ENCODE peak calls at places on chromosomes 5 and 9, in five cellular contexts. V, F, B, Q and Z are unnamed samples. For H3K4me1 and H3K36me3, the result is how much of the 10 kb centered on the place peaks cover.

GRCh38 chr5:1249366-1250280 is 24.4 kb downstream of the SLC6A18 start:
- DNase-seq in V (no peak), F (no peak), B (no peak), Q (no peak), Z (no peak)

GRCh38 chr9:2242778-2243395 is 227.7 kb downstream of the SMARCA2 start:
- DNase-seq in V (no peak), F (no peak), B (no peak), Q (no peak), Z (no peak)

GRCh38 chr9:93669958-93670207 is 93.5 kb downstream of the PHF2 start:
- DNase-seq in V (peak), F (no peak), B (no peak), Q (peak), Z (no peak)

GRCh38 chr9:82989949-82990348 is 73.0 kb downstream of the RASEF start:
- DNase-seq in V (no peak), F (no peak), B (no peak), Q (no peak), Z (no peak)

GRCh38 chr5:132768485-132768868 is 8.6 kb downstream of the SEPTIN8 start:
- DNase-seq in V (no peak), F (no peak), B (no peak), Q (no peak), Z (no peak)

GRCh38 chr5:110757118-110757729 is 18.4 kb downstream of the SLC25A46 start:
- DNase-seq in V (peak), F (no peak), B (peak), Q (no peak), Z (no peak)

GRCh38 chr5:600551-601541 is 11.3 kb upstream of the CEP72 start:
- DNase-seq in V (no peak), F (peak), B (no peak), Q (peak), Z (no peak)

GRCh38 chr9:92944921-92945320 is 2.4 kb upstream of the FGD3 start:
- DNase-seq in V (no peak), F (no peak), B (no peak), Q (no peak), Z (no peak)

GRCh38 chr5:78777901-78778300 is 129.3 kb upstream of the LHFPL2 start:
- DNase-seq in V (no peak), F (no peak), B (no peak), Q (no peak), Z (no peak)

GRCh38 chr5:1799110-1799601 is 481 bp downstream of the MRPL36 start:
- DNase-seq in V (peak), F (no peak), B (peak), Q (peak), Z (no peak)

GRCh38 chr5:178365501-178366440 is 133.2 kb upstream of the PHYKPL start:
- DNase-seq in V (no peak), F (peak), B (no peak), Q (no peak), Z (no peak)

GRCh38 chr9:130402645-130403440 is 41.9 kb upstream of the ASS1 start:
- DNase-seq in V (no peak), F (no peak), B (no peak), Q (no peak), Z (no peak)

GRCh38 chr5:66849803-66850202 is 253.6 kb downstream of the MAST4 start:
- DNase-seq in V (no peak), F (no peak), B (peak), Q (no peak), Z (no peak)

GRCh38 chr9:38352716-38353334 is 39.7 kb upstream of the ALDH1B1 start:
- DNase-seq in V (no peak), F (no peak), B (no peak), Q (no peak), Z (no peak)

GRCh38 chr5:91020065-91020800 is 362.9 kb downstream of the ARRDC3 start:
- DNase-seq in V (no peak), F (no peak), B (peak), Q (no peak), Z (no peak)

GRCh38 chr5:39020465-39020864 is 53.7 kb downstream of the RICTOR start:
- DNase-seq in V (no peak), F (no peak), B (no peak), Q (no peak), Z (no peak)

GRCh38 chr9:5971740-5972139 is 43.7 kb downstream of the RANBP6 start:
- DNase-seq in V (no peak), F (no peak), B (peak), Q (no peak), Z (no peak)

GRCh38 chr5:170218730-170219129 is 14.1 kb upstream of the C5orf58 start:
- DNase-seq in V (no peak), F (no peak), B (no peak), Q (no peak), Z (no peak)

GRCh38 chr9:123514766-123515165 is 158.8 kb downstream of the CRB2 start:
- DNase-seq in V (no peak), F (no peak), B (no peak), Q (no peak), Z (no peak)

GRCh38 chr9:125255781-125256391 is 5.7 kb upstream of the GAPVD1 start:
- DNase-seq in V (no peak), F (no peak), B (no peak), Q (no peak), Z (no peak)

GRCh38 chr9:125074976-125075375 is 68.4 kb downstream of the SCAI start:
- DNase-seq in V (no peak), F (no peak), B (peak), Q (no peak), Z (no peak)

GRCh38 chr5:31990296-31990695 is 183.8 kb downstream of the GOLPH3 start:
- DNase-seq in V (no peak), F (no peak), B (no peak), Q (no peak), Z (no peak)

GRCh38 chr9:109590945-109591344 is 92.8 kb upstream of the PTPN3 start:
- DNase-seq in V (no peak), F (peak), B (no peak), Q (no peak), Z (peak)

GRCh38 chr5:132267931-132268501 is 10.5 kb downstream of the PDLIM4 start:
- DNase-seq in V (peak), F (no peak), B (no peak), Q (no peak), Z (no peak)

GRCh38 chr9:95992536-95992935 is 117.0 kb downstream of the ERCC6L2 start:
- DNase-seq in V (no peak), F (no peak), B (no peak), Q (no peak), Z (no peak)

GRCh38 chr5:120164989-120165388 is 299.1 kb upstream of the PRR16 start:
- DNase-seq in V (no peak), F (no peak), B (no peak), Q (no peak), Z (no peak)

GRCh38 chr5:36158144-36158543 is 6.2 kb downstream of the SKP2 start:
- DNase-seq in V (no peak), F (no peak), B (peak), Q (no peak), Z (no peak)

GRCh38 chr9:135068776-135069415 is 18.6 kb upstream of the OLFM1 start:
- DNase-seq in V (peak), F (no peak), B (no peak), Q (no peak), Z (peak)

GRCh38 chr9:130199605-130200004 is 27.4 kb downstream of the NCS1 start:
- DNase-seq in V (no peak), F (no peak), B (peak), Q (no peak), Z (peak)

DNA sequence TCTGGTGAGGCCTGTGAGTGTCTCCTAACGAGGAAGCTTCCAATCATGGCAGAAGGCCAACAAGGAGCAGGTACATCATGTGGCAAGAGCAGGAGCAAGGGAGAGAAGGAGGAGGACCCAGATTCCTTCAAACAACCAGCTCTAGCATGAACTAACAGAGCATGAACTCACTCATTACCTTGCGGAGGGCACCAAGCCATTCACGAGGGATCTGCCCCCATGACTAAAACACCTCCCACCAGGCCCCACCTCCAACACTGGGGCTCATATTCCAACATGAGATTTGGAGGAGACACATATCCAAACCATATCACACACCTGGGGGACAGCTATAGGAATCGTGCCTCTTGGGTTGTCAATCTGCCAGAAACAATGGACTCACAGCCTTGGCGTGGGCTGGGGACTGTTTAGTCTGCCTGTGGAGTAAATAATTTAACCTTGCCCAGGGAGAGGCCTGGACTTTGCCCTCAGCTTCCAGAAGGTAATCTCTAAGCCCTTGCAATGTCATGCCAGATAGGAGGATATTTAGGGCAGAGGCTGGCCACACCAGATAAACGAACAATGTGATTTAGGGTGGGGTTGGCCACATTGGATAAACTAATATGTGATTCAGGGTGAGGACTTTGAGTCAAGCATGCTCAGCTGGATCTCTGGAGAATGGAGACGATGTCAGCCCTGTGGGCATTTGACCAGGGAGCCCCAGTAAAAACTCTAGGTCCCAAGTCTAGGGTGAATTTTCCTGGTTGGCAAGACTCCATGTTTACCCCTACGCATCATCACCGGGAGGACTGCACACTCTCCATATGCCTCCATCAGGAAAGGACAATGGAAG is 13.6 kb upstream of the VDAC1 start:
- DNase-seq in V (no peak), F (no peak), B (peak), Q (no peak), Z (no peak)
- H3K4me1 ChIP-seq in V (under half), F (under half), B (under half), Q (under half), Z (under half)

GRCh38 chr5:180850434-180851078 is 10.5 kb downstream of the ZFP62 start:
- DNase-seq in V (no peak), F (no peak), B (no peak), Q (no peak), Z (no peak)
- H3K36me3 ChIP-seq in V (under half), F (under half), B (under half), Q (under half), Z (under half)

DNA sequence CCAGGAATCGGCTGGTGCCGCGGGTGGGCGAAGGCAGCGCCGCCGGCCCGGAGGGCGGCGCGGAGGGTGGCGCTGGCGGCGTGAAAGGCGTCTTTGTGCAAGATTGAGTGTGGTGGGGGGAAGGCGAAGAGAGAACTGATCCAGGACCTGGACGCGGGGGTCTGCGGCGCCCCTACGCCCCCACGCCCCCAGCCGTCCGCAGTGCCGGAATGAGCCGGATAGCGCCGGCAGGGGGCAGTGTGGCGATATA is 4.5 kb upstream of the RGMB start:
- DNase-seq in V (peak), F (no peak), B (no peak), Q (no peak), Z (peak)
- TF ChIP-seq POLR2A in V (no peak), F (no peak), B (no peak), Q (no peak), Z (no peak)

GRCh38 chr5:95664204-95664786 is 17.7 kb downstream of the RFESD start:
- DNase-seq in V (peak), F (no peak), B (peak), Q (peak), Z (no peak)

GRCh38 chr5:95667678-95668077 is 15.1 kb downstream of the SPATA9 start:
- DNase-seq in V (no peak), F (no peak), B (no peak), Q (no peak), Z (no peak)

GRCh38 chr5:95660060-95660459 is 13.5 kb downstream of the RFESD start:
- DNase-seq in V (no peak), F (no peak), B (no peak), Q (no peak), Z (no peak)

GRCh38 chr5:95667219-95667618 is 15.6 kb downstream of the SPATA9 start:
- DNase-seq in V (no peak), F (no peak), B (no peak), Q (no peak), Z (no peak)

DNA sequence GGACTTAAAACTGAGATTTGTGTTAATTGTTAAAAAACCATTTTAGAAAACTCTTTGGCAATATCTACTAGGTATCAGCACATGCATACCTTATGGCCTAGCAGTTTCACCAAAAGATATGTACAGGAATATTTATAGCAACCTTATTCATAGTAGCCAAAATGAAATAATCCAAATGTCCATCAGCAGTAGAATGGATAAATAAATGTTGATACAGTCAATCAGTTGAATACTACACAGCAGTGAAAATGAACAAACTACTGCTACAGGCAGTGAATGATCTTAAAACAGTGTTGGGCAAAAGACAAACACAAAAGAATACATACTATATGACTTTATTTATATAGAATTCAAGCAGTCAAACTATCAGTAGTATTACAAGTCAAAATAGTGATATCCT is 16.4 kb downstream of the RFESD start:
- DNase-seq in V (no peak), F (no peak), B (no peak), Q (no peak), Z (no peak)
- H3K4me1 ChIP-seq in V (under half), F (under half), B (under half), Q (under half), Z (under half)

DNA sequence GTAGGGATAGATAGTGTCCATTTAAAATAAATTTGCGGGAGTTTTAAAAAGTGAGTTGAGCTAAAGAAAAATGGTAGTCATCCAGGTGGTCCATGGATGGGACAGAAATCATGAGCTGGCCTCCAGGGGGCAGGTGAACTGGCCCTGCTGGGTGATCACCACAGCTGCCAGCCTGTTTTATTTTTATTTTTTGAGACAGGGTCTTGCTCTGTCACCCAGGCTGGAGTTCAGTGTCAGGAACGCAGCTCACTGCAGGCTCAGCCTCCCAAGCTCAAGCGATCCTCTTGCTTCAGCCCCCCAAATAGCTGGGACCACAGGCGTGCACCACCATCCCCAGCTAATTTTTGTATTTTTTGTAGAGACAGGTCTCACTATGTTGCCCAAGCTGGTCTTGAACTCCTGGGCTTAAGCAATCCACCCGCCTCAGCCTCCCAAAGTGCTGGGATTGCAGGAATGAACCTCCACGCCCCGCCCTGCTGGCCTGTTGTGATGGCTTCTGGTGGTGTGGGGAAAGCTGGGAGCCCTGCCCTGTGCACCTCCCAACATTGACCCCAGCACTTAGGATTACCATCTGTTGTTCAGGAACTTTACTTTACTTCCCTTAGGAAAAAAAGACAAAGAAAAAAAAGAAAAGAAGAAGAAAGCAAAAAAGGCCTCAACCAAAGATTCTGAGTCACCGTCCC is 14.8 kb downstream of the CD74 start:
- DNase-seq in V (no peak), F (peak), B (no peak), Q (no peak), Z (no peak)
- H3K36me3 ChIP-seq in V (under half), F (under half), B (under half), Q (under half), Z (under half)

GRCh38 chr5:43602818-43603534 is at the start of gene NNT:
- DNase-seq in V (peak), F (peak), B (peak), Q (peak), Z (peak)
- TF ChIP-seq POLR2A in V (no peak), F (no peak), B (no peak), Q (no peak), Z (no peak)